ENCODE peak calls at places on chromosomes 4 and X, in four cellular contexts. A, S, W and Q are unnamed samples.

GRCh38 chr4:183200453-183200852 is 101.4 kb downstream of the WWC2 start:
- DNase-seq in A (peak; percentile 44), S (peak; percentile 91), W (peak; percentile 24), Q (peak; percentile 88)

GRCh38 chr4:159787901-159788300 is 685.0 kb downstream of the RAPGEF2 start:
- DNase-seq in A (no peak), S (no peak), W (no peak), Q (no peak)

GRCh38 chr4:17324431-17324830 is 187.5 kb downstream of the QDPR start:
- DNase-seq in A (peak; percentile 67), S (peak; percentile 28), W (peak; percentile 50), Q (peak; percentile 41)

GRCh38 chr4:6342530-6343293 is 73.1 kb downstream of the WFS1 start:
- DNase-seq in A (peak; percentile 59), S (peak; percentile 22), W (peak; percentile 36), Q (peak; percentile 23)

GRCh38 chr4:25117274-25117673 is 43.0 kb downstream of the SEPSECS start:
- DNase-seq in A (no peak), S (peak; percentile 68), W (no peak), Q (no peak)

GRCh38 chrX:50458483-50458882 is 12.1 kb downstream of the DGKK start:
- DNase-seq in A (no peak), S (no peak), W (no peak), Q (no peak)

GRCh38 chrX:43718956-43719355 is 62.9 kb downstream of the MAOA start:
- DNase-seq in A (no peak), S (no peak), W (no peak), Q (no peak)

GRCh38 chrX:48890934-48891401 is 6.6 kb downstream of the TIMM17B start:
- DNase-seq in A (peak; percentile 61), S (peak; percentile 23), W (peak; percentile 21), Q (no peak)

GRCh38 chr4:38463268-38463958 is 200.6 kb upstream of the KLF3 start:
- DNase-seq in A (no peak), S (no peak), W (no peak), Q (no peak)

GRCh38 chrX:1391370-1391706 is 575 bp downstream of the SLC25A6 start:
- DNase-seq in A (peak; percentile 91), S (no peak), W (no peak), Q (peak; percentile 94)
- H3K4me3 ChIP-seq in A (peak overlapping the region; percentile 92), S (peak overlapping the region; percentile 97), W (peak overlapping the region; percentile 94), Q (peak overlapping the region; percentile 59)

DNA sequence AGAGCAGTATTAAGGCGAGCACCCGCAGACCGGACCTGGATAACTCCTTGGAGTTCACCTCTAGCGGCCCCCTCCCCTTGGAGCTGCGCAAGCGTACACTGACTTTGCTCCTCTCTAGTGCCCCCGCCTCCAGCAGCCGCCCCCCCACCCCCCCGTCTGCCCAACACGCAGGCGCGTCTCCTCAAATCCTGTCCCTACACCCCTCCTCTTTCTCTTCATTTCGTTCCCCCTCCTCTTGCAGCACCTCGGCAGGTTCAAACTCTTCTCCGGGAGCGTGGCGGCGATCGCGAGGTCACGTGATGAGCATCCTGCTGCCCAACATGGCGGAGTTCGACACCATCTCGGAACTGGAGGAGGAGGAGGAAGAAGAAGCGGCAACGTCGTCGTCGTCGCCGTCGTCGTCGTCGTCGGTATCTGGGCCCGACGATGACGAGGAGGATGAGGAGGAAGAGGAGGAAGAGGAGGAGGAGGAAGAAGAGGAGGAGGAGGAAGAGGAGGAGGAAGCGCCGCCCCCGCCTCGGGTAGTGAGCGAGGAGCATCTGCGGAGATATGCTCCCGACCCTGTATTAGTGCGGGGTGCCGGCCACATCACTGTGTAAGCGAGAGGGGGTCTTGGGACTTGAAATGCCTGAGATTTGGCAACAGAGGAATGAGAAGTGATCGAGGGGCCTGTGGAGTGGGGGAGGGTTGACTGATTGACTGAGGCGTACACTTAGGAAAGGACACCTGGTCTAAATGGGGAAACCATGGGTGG is at the start of gene CHIC1:
- DNase-seq in A (peak; percentile 83), S (peak; percentile 71), W (peak; percentile 64), Q (peak; percentile 78)
- H3K4me3 ChIP-seq in A (peak within 1 kb of the TSS; percentile 51), S (peak within 1 kb of the TSS; percentile 43), W (peak within 1 kb of the TSS; percentile 14), Q (peak within 1 kb of the TSS; percentile 26)

GRCh38 chr4:85780664-85781063 is 305.7 kb downstream of the ARHGAP24 start:
- DNase-seq in A (no peak), S (no peak), W (no peak), Q (no peak)
- H3K4me3 ChIP-seq in A (no peak overlapping the region), S (no peak overlapping the region), W (no peak overlapping the region), Q (no peak overlapping the region)

GRCh38 chr4:127630152-127630551 is 2.6 kb upstream of the INTU start:
- DNase-seq in A (no peak), S (no peak), W (no peak), Q (no peak)

GRCh38 chr4:127634181-127634580 is 1.4 kb downstream of the INTU start:
- DNase-seq in A (no peak), S (no peak), W (no peak), Q (no peak)

GRCh38 chr4:127632420-127633403 is at the start of gene INTU:
- DNase-seq in A (peak; percentile 97), S (peak; percentile 97), W (peak; percentile 95), Q (peak; percentile 98)

GRCh38 chr4:127631420-127631819 is 1.3 kb upstream of the INTU start:
- DNase-seq in A (no peak), S (no peak), W (no peak), Q (no peak)
- H3K4me3 ChIP-seq in A (no peak overlapping the region), S (no peak overlapping the region), W (no peak overlapping the region), Q (no peak overlapping the region)

DNA sequence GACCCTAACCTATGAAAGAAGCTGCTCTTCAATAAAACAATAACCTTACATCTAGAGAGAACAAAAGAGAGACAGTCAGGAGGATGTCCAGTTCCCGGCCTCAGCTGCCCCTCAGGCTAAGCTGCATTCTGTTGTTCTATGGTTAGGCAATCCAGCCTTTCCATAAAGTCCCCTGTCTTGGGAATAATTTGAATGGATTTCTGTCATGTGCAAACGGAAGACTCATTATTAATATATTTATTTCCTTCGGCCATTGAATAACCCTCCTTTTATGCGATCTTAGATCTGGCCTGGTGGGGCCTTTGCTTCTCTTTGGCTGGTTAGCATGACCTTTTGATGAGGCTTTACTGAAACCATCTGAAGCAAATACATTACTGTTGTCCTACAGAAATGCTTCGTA is 80.1 kb downstream of the ANKRD50 start:
- DNase-seq in A (no peak), S (no peak), W (no peak), Q (no peak)
- H3K4me3 ChIP-seq in A (no peak overlapping the region), S (no peak overlapping the region), W (no peak overlapping the region), Q (no peak overlapping the region)

DNA sequence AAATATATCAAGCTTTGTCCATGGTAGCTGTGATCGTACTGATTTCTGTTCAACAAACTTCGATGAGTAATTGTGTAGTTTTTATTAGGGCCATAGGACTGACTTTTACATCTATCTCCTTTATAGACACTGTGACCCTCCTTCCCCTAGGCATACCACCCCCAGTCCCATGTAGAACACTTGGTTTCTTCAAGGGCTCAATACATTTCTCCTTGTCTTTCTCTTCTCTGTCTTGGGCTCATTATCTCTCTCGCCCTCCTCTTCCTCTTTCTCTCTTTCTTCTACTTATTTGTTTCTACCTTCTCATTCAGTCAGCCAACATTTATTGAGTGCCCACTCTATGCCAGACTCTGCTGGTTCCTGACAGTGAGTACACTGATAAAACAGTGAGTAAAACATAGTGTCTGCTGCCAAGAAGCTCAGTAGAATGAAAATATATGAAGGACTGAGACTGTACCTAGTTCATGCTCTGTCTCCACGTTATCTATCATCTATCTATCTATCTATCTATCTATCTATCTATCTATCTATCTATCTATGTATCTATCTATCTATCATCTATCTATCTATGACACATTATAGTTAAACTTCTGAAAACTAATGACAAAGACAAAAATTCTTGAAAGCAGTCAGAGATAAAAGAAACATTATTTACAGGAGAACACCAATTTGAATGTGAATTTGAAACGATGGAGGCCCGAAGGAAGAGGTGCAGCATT is 122.8 kb downstream of the RBMX2 start:
- DNase-seq in A (no peak), S (no peak), W (no peak), Q (no peak)
- H3K4me3 ChIP-seq in A (no peak overlapping the region), S (no peak overlapping the region), W (no peak overlapping the region), Q (no peak overlapping the region)

DNA sequence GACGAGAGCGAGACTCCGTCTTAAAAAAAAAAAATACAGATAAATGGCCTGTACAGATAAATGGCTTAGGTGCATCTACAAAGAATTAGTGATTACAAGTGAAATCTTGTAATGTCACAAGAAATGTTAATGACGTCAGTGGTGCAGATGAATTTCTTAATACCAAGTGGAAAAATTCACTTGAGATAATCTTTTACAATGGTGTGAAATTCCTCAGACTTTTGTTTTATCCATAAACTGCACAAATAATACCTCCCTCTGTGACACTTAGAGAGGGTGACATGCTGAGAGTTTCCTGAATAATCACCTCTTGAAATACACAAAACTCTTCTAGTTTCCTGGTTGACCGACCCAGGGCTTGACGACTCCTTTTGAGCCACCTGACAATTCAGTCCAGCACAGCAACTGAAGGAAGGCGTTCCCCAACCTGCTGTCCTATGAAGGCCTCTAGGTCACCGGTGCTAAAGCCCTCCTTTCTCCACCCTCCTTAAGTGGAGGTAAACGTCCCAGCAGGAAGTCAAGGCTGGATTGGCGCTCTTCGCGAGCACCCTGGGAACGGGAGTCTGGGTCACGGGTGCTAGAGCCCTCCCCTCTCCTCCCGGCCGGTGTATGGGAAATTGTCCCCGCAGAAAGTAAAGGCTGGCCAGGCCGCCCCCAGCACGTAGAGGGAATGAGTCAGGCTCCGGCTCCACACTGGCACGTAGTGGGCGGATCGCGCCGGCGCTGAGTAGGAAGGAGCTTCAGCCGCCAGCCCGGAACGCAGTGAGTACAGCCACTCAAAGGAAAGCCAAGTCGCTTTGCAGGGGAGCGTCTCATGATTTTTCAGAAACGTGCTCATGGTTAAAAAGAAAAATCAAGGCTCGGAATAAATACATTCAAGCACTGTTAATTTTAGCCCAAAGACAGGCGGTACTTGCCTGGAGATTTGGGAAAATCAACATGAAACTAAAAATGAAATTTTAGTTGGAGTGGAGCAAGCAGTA is at the start of gene TMEM144:
- DNase-seq in A (peak; percentile 88), S (peak; percentile 98), W (peak; percentile 93), Q (peak; percentile 97)
- H3K4me3 ChIP-seq in A (peak within 1 kb of the TSS; percentile 44), S (peak within 1 kb of the TSS; percentile 17), W (peak within 1 kb of the TSS; percentile 18), Q (no peak within 1 kb of the TSS)

GRCh38 chr4:26204911-26205368 is 115.9 kb upstream of the RBPJ start:
- DNase-seq in A (no peak), S (no peak), W (no peak), Q (no peak)
- H3K4me3 ChIP-seq in A (no peak overlapping the region), S (no peak overlapping the region), W (no peak overlapping the region), Q (no peak overlapping the region)